ENCODE peak calls at places on chromosomes 2 and 18, in nine cellular contexts. I is body of pancreas, T is transverse colon, H is left ventricle myocardium inferior, L is SJSA1, B is endothelial cell of umbilical vein, W is left lung, N is sigmoid colon, M is gastrocnemius medialis. U is an unnamed sample.

GRCh38 chr18:28063181-28063790 is 113.6 kb downstream of the CDH2 start:
- DNase-seq in I (no peak), T (no peak), H (no peak), L (peak; percentile 66), B (peak; percentile 30), W (no peak), N (no peak), M (no peak), U (no peak)

GRCh38 chr2:231068525-231069222 is 12.0 kb downstream of the PSMD1 start:
- DNase-seq in I (no peak), T (no peak), H (no peak), L (no peak), B (peak; percentile 72), W (no peak), N (no peak), M (no peak), U (no peak)

GRCh38 chr2:200586644-200586975 is 796 bp downstream of the AOX1 start:
- DNase-seq in I (no peak), T (no peak), H (no peak), L (no peak), B (no peak), W (no peak), N (no peak), M (no peak), U (no peak)

GRCh38 chr2:1807167-1807566 is 62.9 kb upstream of the PXDN start:
- DNase-seq in I (no peak), T (no peak), H (no peak), L (no peak), B (no peak), W (no peak), N (peak; percentile 54), M (no peak), U (no peak)

GRCh38 chr2:192544371-192544955 is 349.7 kb upstream of the TMEFF2 start:
- DNase-seq in I (no peak), T (no peak), H (no peak), L (no peak), B (no peak), W (no peak), N (no peak), M (no peak), U (no peak)

GRCh38 chr2:9909106-9909505 is 42.4 kb upstream of the GRHL1 start:
- DNase-seq in I (no peak), T (no peak), H (no peak), L (no peak), B (no peak), W (no peak), N (no peak), M (no peak), U (no peak)

GRCh38 chr18:62618735-62619134 is 95.9 kb downstream of the ZCCHC2 start:
- DNase-seq in I (no peak), T (no peak), H (no peak), L (no peak), B (no peak), W (no peak), N (no peak), M (no peak), U (no peak)

GRCh38 chr18:74251297-74252031 is 40.3 kb downstream of the CYB5A start:
- DNase-seq in I (no peak), T (no peak), H (no peak), L (no peak), B (peak; percentile 56), W (no peak), N (no peak), M (no peak), U (no peak)

GRCh38 chr18:33697498-33697897 is 119.5 kb downstream of the ASXL3 start:
- DNase-seq in I (no peak), T (no peak), H (no peak), L (no peak), B (no peak), W (no peak), N (no peak), M (no peak), U (no peak)

GRCh38 chr2:216316743-216317142 is 55.5 kb downstream of the MARCHF4 start:
- DNase-seq in I (no peak), T (no peak), H (no peak), L (no peak), B (no peak), W (no peak), N (no peak), M (no peak), U (no peak)

GRCh38 chr2:216308532-216308931 is 63.8 kb downstream of the MARCHF4 start:
- DNase-seq in I (no peak), T (no peak), H (no peak), L (no peak), B (no peak), W (no peak), N (no peak), M (no peak), U (no peak)

GRCh38 chr2:216315817-216316603 is 56.3 kb downstream of the MARCHF4 start:
- DNase-seq in I (no peak), T (no peak), H (no peak), L (peak; percentile 75), B (peak; percentile 72), W (no peak), N (no peak), M (no peak), U (no peak)

GRCh38 chr2:216307496-216307895 is 64.8 kb downstream of the MARCHF4 start:
- DNase-seq in I (no peak), T (no peak), H (no peak), L (no peak), B (no peak), W (no peak), N (no peak), M (no peak), U (no peak)

DNA sequence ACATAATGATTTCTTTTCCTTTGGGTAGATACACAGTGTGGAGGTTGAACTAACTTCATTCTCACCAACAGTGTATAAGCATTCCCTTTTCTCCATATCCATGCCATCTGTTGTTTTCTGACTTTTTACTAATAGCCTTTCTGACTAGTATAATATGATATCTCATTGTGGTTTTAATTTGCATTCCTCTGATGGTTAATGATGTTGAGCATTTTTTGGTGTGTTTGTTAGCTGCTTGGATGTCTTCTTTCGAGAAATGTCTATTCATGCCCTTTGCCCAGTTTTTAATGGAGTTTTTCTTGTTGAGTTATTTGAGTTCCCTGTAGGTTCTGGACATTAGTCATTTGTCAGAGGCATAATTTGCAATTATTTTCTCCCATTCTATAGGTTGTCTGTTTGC is 59.8 kb downstream of the MARCHF4 start:
- DNase-seq in I (no peak), T (no peak), H (no peak), L (no peak), B (no peak), W (no peak), N (no peak), M (no peak), U (no peak)
- H3K4me1 ChIP-seq in I (no peaks in the 10 kb centered on the region), T (no peaks in the 10 kb centered on the region), H (peaks cover 6% of the 10 kb centered on the region), L (peaks cover 21% of the 10 kb centered on the region), B (peaks cover 17% of the 10 kb centered on the region), W (no peaks in the 10 kb centered on the region), N (no peaks in the 10 kb centered on the region), M (no peaks in the 10 kb centered on the region), U (no peaks in the 10 kb centered on the region)

GRCh38 chr2:215905691-215906090 is 107.7 kb downstream of the MREG start:
- DNase-seq in I (no peak), T (no peak), H (no peak), L (no peak), B (no peak), W (no peak), N (no peak), M (no peak), U (no peak)
- H3K27ac ChIP-seq in I (no peak overlapping the region), T (no peak overlapping the region), H (no peak overlapping the region), L (no peak overlapping the region), B (no peak overlapping the region), W (no peak overlapping the region), N (no peak overlapping the region), M (no peak overlapping the region), U (no peak overlapping the region)

GRCh38 chr18:46510386-46510785 is 146.6 kb downstream of the LOXHD1 start:
- DNase-seq in I (no peak), T (no peak), H (no peak), L (no peak), B (no peak), W (no peak), N (peak; percentile 24), M (no peak), U (no peak)

GRCh38 chr18:46506974-46507373 is 150.0 kb downstream of the LOXHD1 start:
- DNase-seq in I (no peak), T (no peak), H (no peak), L (no peak), B (no peak), W (no peak), N (peak; percentile 41), M (no peak), U (no peak)

DNA sequence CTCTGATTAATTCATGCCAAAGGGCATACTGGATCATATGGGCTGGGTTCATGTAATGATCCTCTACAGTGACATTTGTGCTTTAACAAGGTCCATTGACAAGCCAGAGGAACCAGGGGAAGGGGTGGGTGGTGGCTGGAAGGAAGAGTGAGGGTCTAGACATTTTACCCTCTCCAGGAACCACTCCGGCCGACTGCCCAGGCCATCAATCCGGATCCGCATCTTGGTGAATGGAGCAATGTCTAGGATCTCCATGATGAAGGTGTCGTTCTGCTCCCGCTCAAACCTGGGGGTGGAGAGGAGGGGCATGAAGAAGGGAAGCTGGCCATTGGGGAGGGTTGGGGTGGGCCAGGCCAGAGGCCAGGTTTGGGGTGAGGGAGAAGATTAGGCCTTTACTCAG is 147.5 kb downstream of the LOXHD1 start:
- DNase-seq in I (no peak), T (no peak), H (no peak), L (no peak), B (no peak), W (no peak), N (peak; percentile 56), M (no peak), U (no peak)
- H3K36me3 ChIP-seq in I (no peaks in the 10 kb centered on the region), T (no peaks in the 10 kb centered on the region), H (no peaks in the 10 kb centered on the region), L (no peaks in the 10 kb centered on the region), B (no peaks in the 10 kb centered on the region), W (no peaks in the 10 kb centered on the region), N (no peaks in the 10 kb centered on the region), M (no peaks in the 10 kb centered on the region), U (no peaks in the 10 kb centered on the region)

GRCh38 chr2:169230204-169230603 is 132.1 kb downstream of the LRP2 start:
- DNase-seq in I (no peak), T (no peak), H (no peak), L (no peak), B (no peak), W (no peak), N (no peak), M (no peak), U (no peak)

GRCh38 chr2:169225233-169225750 is 137.0 kb downstream of the LRP2 start:
- DNase-seq in I (no peak), T (no peak), H (no peak), L (no peak), B (no peak), W (no peak), N (no peak), M (no peak), U (no peak)

GRCh38 chr2:169232551-169233154 is 129.7 kb downstream of the LRP2 start:
- DNase-seq in I (no peak), T (no peak), H (no peak), L (no peak), B (no peak), W (no peak), N (no peak), M (no peak), U (no peak)

GRCh38 chr2:169225906-169226305 is 136.4 kb downstream of the LRP2 start:
- DNase-seq in I (no peak), T (no peak), H (no peak), L (no peak), B (no peak), W (no peak), N (no peak), M (no peak), U (no peak)

DNA sequence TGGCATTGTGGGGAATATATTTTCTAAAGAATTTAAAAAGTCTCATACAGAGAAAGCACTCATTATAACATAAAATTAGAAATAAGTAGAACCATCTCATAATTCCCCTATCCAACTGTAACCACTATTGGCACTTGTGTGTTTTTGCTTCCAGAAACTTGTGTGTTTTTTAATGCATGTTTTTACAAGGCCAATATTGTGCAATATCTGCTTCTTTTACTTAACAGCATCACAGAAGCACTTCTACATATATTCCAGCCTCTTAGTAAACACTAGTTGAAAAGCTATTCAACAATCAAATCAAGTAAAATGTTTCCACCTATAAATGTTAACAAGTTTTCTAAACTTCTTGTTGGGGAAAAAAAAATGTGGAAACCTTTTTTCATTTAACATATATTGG is 132.7 kb downstream of the LRP2 start:
- DNase-seq in I (no peak), T (no peak), H (no peak), L (no peak), B (no peak), W (no peak), N (no peak), M (no peak), U (no peak)
- H3K4me1 ChIP-seq in I (no peaks in the 10 kb centered on the region), T (no peaks in the 10 kb centered on the region), H (no peaks in the 10 kb centered on the region), L (no peaks in the 10 kb centered on the region), B (no peaks in the 10 kb centered on the region), W (no peaks in the 10 kb centered on the region), N (no peaks in the 10 kb centered on the region), M (no peaks in the 10 kb centered on the region), U (no peaks in the 10 kb centered on the region)